ENCODE peak calls at places on chromosomes 5 and 9, in seven cellular contexts. S is cardiac muscle cell; I is effector memory CD4-positive, alpha-beta T cell; P is neural progenitor cell; B is Peyer's patch; Z is uterus; D is tibial artery. V is an unnamed sample.

GRCh38 chr9:89743216-89743575 is 138.4 kb downstream of the GADD45G start:
- DNase-seq in S (no peak), I (no peak), P (no peak), B (peak), Z (no peak), D (no peak), V (no peak)

GRCh38 chr5:34045996-34046395 is 3.0 kb upstream of the C1QTNF3 start:
- DNase-seq in S (no peak), I (no peak), P (no peak), B (no peak), Z (no peak), D (no peak), V (no peak)

GRCh38 chr9:72856985-72857631 is 95.7 kb downstream of the ALDH1A1 start:
- DNase-seq in S (peak), I (no peak), P (peak), B (no peak), Z (peak), D (no peak), V (no peak)

GRCh38 chr5:59525957-59526356 is 367.6 kb downstream of the PDE4D start:
- DNase-seq in S (peak), I (no peak), P (no peak), B (no peak), Z (no peak), D (no peak), V (no peak)

GRCh38 chr9:92917176-92917800 is 30.0 kb upstream of the FGD3 start:
- DNase-seq in S (no peak), I (no peak), P (no peak), B (no peak), Z (no peak), D (peak), V (no peak)

GRCh38 chr5:121500262-121500792 is 351.4 kb upstream of the FTMT start:
- DNase-seq in S (no peak), I (no peak), P (no peak), B (no peak), Z (no peak), D (no peak), V (no peak)

GRCh38 chr9:78210841-78211301 is 25.0 kb upstream of the CEP78 start:
- DNase-seq in S (no peak), I (no peak), P (no peak), B (peak), Z (no peak), D (no peak), V (no peak)

GRCh38 chr5:36744678-36745659 is 131.6 kb upstream of the NIPBL start:
- DNase-seq in S (peak), I (no peak), P (peak), B (peak), Z (peak), D (peak), V (peak)

GRCh38 chr9:84996049-84996448 is 326.5 kb downstream of the NTRK2 start:
- DNase-seq in S (peak), I (no peak), P (no peak), B (no peak), Z (no peak), D (no peak), V (no peak)

GRCh38 chr5:8848997-8849585 is 696.8 kb downstream of the SEMA5A start:
- DNase-seq in S (peak), I (no peak), P (no peak), B (no peak), Z (no peak), D (no peak), V (no peak)

GRCh38 chr5:94431696-94432095 is 186.7 kb downstream of the KIAA0825 start:
- DNase-seq in S (peak), I (no peak), P (no peak), B (no peak), Z (no peak), D (no peak), V (no peak)

GRCh38 chr9:93261735-93262523 is 78.0 kb downstream of the WNK2 start:
- DNase-seq in S (no peak), I (no peak), P (no peak), B (peak), Z (no peak), D (peak), V (no peak)

GRCh38 chr9:126329476-126330275 is 3.0 kb downstream of the MVB12B start:
- DNase-seq in S (no peak), I (no peak), P (no peak), B (peak), Z (no peak), D (no peak), V (no peak)

GRCh38 chr5:125274938-125275759 is 528.7 kb upstream of the ZNF608 start:
- DNase-seq in S (no peak), I (no peak), P (no peak), B (no peak), Z (peak), D (no peak), V (no peak)

GRCh38 chr5:159343295-159344094 is 13.2 kb upstream of the IL12B start:
- DNase-seq in S (no peak), I (no peak), P (no peak), B (no peak), Z (no peak), D (no peak), V (no peak)

GRCh38 chr5:179610109-179610902 is 13.2 kb downstream of the HNRNPH1 start:
- DNase-seq in S (no peak), I (no peak), P (no peak), B (no peak), Z (no peak), D (no peak), V (no peak)

GRCh38 chr5:14490309-14490711 is 91.3 kb upstream of the OTULINL start:
- DNase-seq in S (no peak), I (no peak), P (no peak), B (no peak), Z (no peak), D (no peak), V (no peak)

GRCh38 chr5:65961644-65962043 is 35.3 kb downstream of the ERBIN start:
- DNase-seq in S (peak), I (no peak), P (no peak), B (no peak), Z (no peak), D (no peak), V (no peak)

GRCh38 chr9:136140046-136140445 is 21.4 kb upstream of the TMEM250 start:
- DNase-seq in S (no peak), I (no peak), P (no peak), B (no peak), Z (no peak), D (no peak), V (no peak)

GRCh38 chr9:92004045-92004392 is 54.0 kb upstream of the ROR2 start:
- DNase-seq in S (no peak), I (no peak), P (no peak), B (no peak), Z (no peak), D (no peak), V (no peak)

GRCh38 chr5:27810458-27810857 is 772.1 kb upstream of the CDH9 start:
- DNase-seq in S (peak), I (no peak), P (no peak), B (no peak), Z (no peak), D (no peak), V (no peak)

GRCh38 chr9:16293610-16294009 is 576.9 kb downstream of the BNC2 start:
- DNase-seq in S (no peak), I (no peak), P (no peak), B (no peak), Z (no peak), D (no peak), V (no peak)

GRCh38 chr9:4137755-4138154 is 162.1 kb downstream of the GLIS3 start:
- DNase-seq in S (peak), I (no peak), P (no peak), B (no peak), Z (no peak), D (no peak), V (no peak)

GRCh38 chr5:112396430-112396829 is 22.6 kb downstream of the EPB41L4A start:
- DNase-seq in S (no peak), I (no peak), P (no peak), B (no peak), Z (no peak), D (no peak), V (no peak)

GRCh38 chr5:164145458-164145857 is 640.0 kb downstream of the MAT2B start:
- DNase-seq in S (no peak), I (no peak), P (no peak), B (no peak), Z (no peak), D (no peak), V (no peak)

GRCh38 chr5:19855031-19855430 is 133.0 kb downstream of the CDH18 start:
- DNase-seq in S (no peak), I (no peak), P (no peak), B (no peak), Z (no peak), D (no peak), V (no peak)

DNA sequence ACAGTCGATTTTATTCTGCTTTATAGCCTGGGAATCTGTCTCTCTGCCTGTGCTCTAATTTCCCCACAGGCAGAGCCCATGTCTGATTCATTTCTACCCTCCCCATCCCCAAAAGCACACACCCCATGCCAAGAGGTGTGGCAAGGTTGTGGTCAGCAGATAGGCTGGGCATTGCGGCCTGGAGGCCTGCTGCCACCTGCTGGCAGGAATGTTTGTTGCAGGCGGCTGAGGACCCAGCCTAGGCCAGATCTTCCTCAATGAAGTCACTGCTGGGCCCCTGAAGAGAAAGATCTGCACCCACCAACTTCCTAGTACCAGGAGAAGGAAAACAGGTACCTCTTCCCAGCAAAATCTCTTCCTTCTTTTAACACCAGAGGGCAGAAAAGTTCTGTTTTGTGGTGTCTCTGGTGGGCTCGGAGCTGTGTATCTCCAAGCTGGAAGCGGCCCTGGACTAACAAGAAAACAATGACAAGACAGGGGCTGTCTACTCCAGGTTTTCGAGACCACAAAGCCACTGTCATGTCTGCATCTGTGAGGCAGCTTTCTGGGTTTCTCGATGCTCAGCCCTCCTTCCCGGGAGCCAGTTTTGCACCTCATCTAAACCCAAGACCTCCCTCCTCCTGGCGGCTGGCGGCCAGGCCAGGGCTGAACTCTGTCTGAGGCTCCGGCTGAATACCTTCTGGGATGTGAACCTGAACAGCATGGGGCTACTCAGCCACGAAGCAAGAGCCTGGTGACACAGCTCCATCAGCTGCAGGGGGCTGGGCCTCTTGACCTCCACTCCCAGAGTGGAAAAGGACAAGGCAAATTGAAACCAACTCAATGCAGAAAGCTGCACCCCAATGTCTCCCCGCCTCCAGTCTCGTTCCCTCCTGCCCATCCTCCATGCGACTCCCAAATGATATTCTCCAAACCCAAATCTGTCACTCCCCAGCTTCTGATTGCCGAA is 4.9 kb downstream of the ANKS6 start:
- DNase-seq in S (peak), I (peak), P (peak), B (peak), Z (peak), D (peak), V (peak)
- H3K4me3 ChIP-seq in S (no peak), I (no peak), P (no peak), B (no peak), Z (no peak), D (no peak), V (no peak)

GRCh38 chr9:69579032-69579748 is 93.0 kb downstream of the APBA1 start:
- DNase-seq in S (no peak), I (no peak), P (no peak), B (no peak), Z (no peak), D (no peak), V (no peak)

GRCh38 chr9:69582018-69582417 is 90.2 kb downstream of the APBA1 start:
- DNase-seq in S (no peak), I (no peak), P (no peak), B (no peak), Z (no peak), D (no peak), V (no peak)

GRCh38 chr9:69578026-69578425 is 94.1 kb downstream of the APBA1 start:
- DNase-seq in S (no peak), I (no peak), P (no peak), B (no peak), Z (no peak), D (peak), V (no peak)

GRCh38 chr9:69580582-69580945 is 91.6 kb downstream of the APBA1 start:
- DNase-seq in S (no peak), I (no peak), P (no peak), B (no peak), Z (no peak), D (no peak), V (no peak)

DNA sequence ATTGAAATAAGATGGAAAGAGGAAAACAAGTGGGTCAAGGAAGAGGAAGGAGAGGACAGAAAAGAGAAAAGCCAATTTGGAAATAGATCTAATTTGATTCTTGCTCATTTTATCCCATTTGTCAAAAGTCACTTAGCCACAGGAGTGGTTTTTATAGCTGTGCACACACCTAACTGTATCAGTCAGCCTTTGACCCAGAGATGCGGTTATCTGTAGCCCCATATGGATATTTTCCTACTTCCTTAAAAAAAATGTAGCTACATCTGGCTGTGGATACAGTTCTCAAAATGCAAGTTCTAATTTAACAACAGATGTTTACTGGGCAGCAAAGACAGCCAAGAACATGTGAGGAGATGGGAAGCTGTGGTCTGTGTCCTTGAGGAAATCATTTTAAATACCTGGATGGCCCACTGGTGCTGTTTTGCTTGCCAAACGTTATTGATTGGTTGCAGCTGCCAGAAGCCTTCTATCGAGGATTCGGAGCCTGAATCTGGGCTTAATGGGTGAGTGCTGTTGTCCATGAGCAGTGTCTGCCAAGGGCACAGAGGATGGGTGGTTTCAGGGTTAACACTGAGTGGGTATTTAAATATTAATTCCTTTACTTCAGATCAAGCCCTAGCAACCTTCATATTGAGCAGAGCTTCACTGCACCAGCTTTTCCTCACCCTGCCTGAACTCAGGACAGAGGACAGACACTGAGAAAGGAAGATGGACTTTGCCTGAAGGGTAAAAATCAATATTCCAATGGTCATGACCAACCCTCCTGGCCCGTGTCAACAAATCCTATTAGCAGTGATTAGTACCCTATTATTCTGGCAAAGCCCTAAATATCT is 92.2 kb downstream of the APBA1 start:
- DNase-seq in S (no peak), I (no peak), P (no peak), B (no peak), Z (no peak), D (no peak), V (no peak)
- H3K27ac ChIP-seq in S (peak), I (no peak), P (no peak), B (no peak), Z (no peak), D (no peak), V (no peak)

DNA sequence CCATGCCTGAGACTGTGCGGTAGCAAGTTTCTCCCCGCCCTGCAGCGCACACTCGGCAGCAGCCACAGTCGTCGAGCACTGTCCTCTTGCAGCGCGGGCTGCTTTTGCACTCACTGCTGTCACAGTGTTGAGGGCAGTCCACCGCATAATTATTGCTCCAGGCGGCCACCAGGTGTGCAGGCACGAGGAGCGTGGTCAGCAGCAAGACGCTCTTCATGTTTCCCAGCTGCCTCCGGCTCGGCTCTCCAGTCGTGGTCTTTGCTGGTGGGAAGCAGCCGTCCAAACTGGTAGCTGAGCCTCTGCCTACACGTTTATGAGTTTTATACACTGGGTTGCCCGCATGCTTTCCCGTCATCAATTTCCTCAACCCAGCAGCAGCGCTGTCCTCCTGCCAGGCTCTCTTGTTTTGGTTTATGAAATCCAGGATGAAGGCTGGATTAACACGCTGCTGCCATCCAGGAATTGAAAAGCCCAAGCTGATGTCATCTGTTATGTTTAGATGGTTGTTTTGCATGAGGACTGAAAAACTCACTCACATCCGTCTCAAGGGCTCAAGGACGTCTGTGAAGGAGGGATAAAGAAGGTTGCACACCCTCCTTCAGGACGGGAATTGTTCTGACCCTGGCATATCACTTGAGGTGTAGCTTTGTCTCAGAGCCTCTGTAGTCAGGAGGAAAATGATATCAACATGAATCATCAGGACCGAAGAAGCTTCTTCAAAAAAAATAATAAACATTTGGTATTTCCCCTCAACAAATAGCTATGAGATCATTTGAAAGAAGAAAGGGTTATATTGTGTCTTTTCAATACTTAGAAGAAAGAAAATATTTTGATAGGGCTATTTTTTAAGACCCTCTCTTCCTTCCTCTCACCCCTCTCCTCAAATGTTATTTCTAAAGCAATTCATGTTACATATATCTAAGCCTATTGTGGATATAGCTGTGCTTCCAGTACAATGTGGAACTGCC is at the start of gene ESM1:
- DNase-seq in S (peak), I (no peak), P (no peak), B (no peak), Z (no peak), D (peak), V (no peak)
- H3K4me3 ChIP-seq in S (no peak), I (peak), P (no peak), B (no peak), Z (no peak), D (no peak), V (peak)

GRCh38 chr9:87829756-87830155 is 52.9 kb upstream of the SPATA31E1 start:
- DNase-seq in S (no peak), I (no peak), P (no peak), B (no peak), Z (no peak), D (no peak), V (no peak)

GRCh38 chr9:87827341-87827740 is 55.3 kb upstream of the SPATA31E1 start:
- DNase-seq in S (no peak), I (no peak), P (no peak), B (no peak), Z (no peak), D (no peak), V (no peak)

GRCh38 chr9:87831159-87831558 is 51.5 kb upstream of the SPATA31E1 start:
- DNase-seq in S (no peak), I (no peak), P (no peak), B (no peak), Z (no peak), D (no peak), V (no peak)

GRCh38 chr9:87834357-87834756 is 48.3 kb upstream of the SPATA31E1 start:
- DNase-seq in S (peak), I (no peak), P (peak), B (peak), Z (no peak), D (no peak), V (no peak)

DNA sequence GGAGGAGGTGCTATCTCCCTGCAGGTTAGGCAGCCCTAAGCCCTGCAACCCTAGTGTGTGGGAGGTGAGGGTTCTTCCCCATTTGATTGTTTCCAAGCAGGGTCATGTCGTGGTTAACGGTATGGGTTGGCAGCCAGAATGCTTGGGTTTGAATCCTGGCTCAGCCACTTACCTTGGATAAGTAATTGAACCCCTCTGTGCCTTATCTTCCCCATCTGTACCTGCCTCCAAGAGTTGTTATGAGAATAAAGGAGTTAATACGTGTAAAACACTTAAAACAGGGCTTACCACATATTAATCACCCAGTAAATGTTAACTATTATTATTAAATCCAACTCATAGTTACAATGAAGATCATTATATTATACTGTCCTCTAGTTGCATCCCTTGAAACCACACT is 52.2 kb upstream of the SPATA31E1 start:
- DNase-seq in S (no peak), I (no peak), P (no peak), B (no peak), Z (no peak), D (no peak), V (no peak)
- H3K27ac ChIP-seq in S (no peak), I (no peak), P (no peak), B (no peak), Z (no peak), D (no peak), V (no peak)

V was measured in lung.